ENCODE peak calls at places on chromosome 1, in six cellular contexts. J is neural progenitor cell, A is SK-N-SH, D is GM23338, H is HCT116, L is hepatocyte. M is an unnamed sample.

GRCh38 chr1:115606305-115606704 is 35.5 kb upstream of the VANGL1 start:
- DNase-seq in L (no peak), D (no peak), J (no peak), H (no peak), A (no peak), M (no peak)

GRCh38 chr1:218823291-218823900 is 350.3 kb upstream of the LYPLAL1 start:
- DNase-seq in D (no peak), A (no peak), J (no peak), L (no peak), H (peak; percentile 78), M (no peak)

GRCh38 chr1:63729227-63729620 is 44.6 kb upstream of the ROR1 start:
- DNase-seq in J (no peak), A (no peak), H (no peak), L (no peak), D (no peak), M (no peak)

GRCh38 chr1:1623631-1624442 is 8.1 kb upstream of the MMP23B start:
- DNase-seq in A (no peak), J (no peak), D (no peak), H (no peak), L (no peak), M (no peak)

GRCh38 chr1:176559474-176560390 is 96.8 kb downstream of the PAPPA2 start:
- DNase-seq in D (peak; percentile 90), H (peak; percentile 44), L (peak; percentile 86), J (peak; percentile 89), A (peak; percentile 77), M (peak; percentile 60)

GRCh38 chr1:235067396-235068154 is 61.1 kb downstream of the TOMM20 start:
- DNase-seq in D (no peak), J (no peak), L (peak; percentile 90), H (peak; percentile 94), A (no peak), M (no peak)

GRCh38 chr1:167060141-167061072 is 29.8 kb downstream of the GPA33 start:
- DNase-seq in L (no peak), J (peak; percentile 45), A (no peak), H (no peak), D (peak; percentile 59), M (peak; percentile 35)

GRCh38 chr1:228882785-228883450 is 147.6 kb downstream of the RHOU start:
- DNase-seq in H (no peak), D (no peak), J (no peak), A (no peak), L (no peak), M (no peak)

GRCh38 chr1:11434926-11435325 is 44.0 kb upstream of the DISP3 start:
- DNase-seq in J (no peak), L (no peak), D (no peak), H (no peak), A (no peak), M (no peak)

GRCh38 chr1:198794498-198794897 is 155.7 kb downstream of the PTPRC start:
- DNase-seq in D (no peak), J (no peak), A (no peak), L (no peak), H (no peak), M (no peak)

GRCh38 chr1:225544924-225545323 is 108.0 kb downstream of the ENAH start:
- DNase-seq in L (no peak), D (no peak), J (no peak), A (no peak), H (no peak), M (no peak)

GRCh38 chr1:243924588-243925349 is 74.7 kb upstream of the AKT3 start:
- DNase-seq in J (peak; percentile 32), D (peak; percentile 56), A (no peak), H (no peak), L (no peak), M (no peak)
- TF ChIP-seq EZH2phosphoT487 in J (no peak), D (no peak), A (no peak), H (no peak), L (no peak), M (no peak)

GRCh38 chr1:215423288-215423687 is 143.8 kb upstream of the KCTD3 start:
- DNase-seq in D (no peak), H (no peak), J (no peak), L (no peak), A (no peak), M (no peak)

GRCh38 chr1:215425135-215425534 is 142.0 kb upstream of the KCTD3 start:
- DNase-seq in A (no peak), H (no peak), D (no peak), J (no peak), L (no peak), M (no peak)

GRCh38 chr1:215421772-215422171 is 145.3 kb upstream of the KCTD3 start:
- DNase-seq in A (no peak), J (no peak), H (no peak), L (no peak), D (no peak), M (no peak)

GRCh38 chr1:215426101-215426500 is 141.0 kb upstream of the KCTD3 start:
- DNase-seq in J (no peak), D (no peak), H (no peak), L (no peak), A (no peak), M (no peak)
- H2AFZ ChIP-seq in J (no peak overlapping the region), D (no peak overlapping the region), H (no peak overlapping the region), L (no peak overlapping the region), A (no peak overlapping the region), M (no peak overlapping the region)

GRCh38 chr1:35481229-35481628 is 76.0 kb downstream of the KIAA0319L start:
- DNase-seq in A (no peak), H (no peak), L (no peak), J (no peak), D (no peak), M (no peak)

GRCh38 chr1:35477870-35478269 is 79.3 kb downstream of the KIAA0319L start:
- DNase-seq in J (no peak), L (no peak), A (no peak), D (no peak), H (no peak), M (no peak)

GRCh38 chr1:35475356-35475755 is 81.8 kb downstream of the KIAA0319L start:
- DNase-seq in D (no peak), H (no peak), L (no peak), J (no peak), A (no peak), M (no peak)

GRCh38 chr1:35470964-35471613 is 86.1 kb downstream of the KIAA0319L start:
- DNase-seq in L (no peak), A (no peak), H (no peak), D (peak; percentile 6), J (peak; percentile 12), M (no peak)

DNA sequence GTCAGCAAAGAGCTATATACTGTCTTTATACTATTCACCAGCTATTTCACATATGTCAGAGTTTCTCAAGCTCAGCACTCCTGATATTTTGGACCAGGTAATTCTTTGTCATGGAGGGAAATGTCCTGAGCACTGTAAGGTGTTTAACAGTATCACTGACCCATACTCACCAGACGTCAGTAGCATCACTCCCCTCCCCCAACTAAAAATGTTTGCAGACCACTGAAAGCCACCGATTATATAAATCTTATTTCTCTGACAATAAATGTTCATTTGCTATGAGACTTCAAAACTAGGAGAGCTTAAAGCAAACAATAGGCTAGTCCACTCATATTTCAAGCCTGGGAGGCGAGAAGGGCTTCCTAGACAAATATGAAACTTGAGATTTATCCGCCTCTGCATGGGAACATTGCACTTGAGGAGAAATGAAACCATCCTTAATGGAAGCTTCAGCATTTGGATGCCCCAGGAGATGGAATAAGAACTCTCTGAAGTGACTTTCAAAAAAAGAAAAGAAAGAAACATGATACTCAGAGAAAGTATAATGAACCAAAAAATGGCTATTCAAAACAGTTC is 81.0 kb downstream of the KIAA0319L start:
- DNase-seq in L (no peak), D (no peak), A (no peak), H (no peak), J (no peak), M (no peak)
- TF ChIP-seq EZH2phosphoT487 in L (no peak), D (no peak), A (no peak), H (no peak), J (no peak), M (no peak)

DNA sequence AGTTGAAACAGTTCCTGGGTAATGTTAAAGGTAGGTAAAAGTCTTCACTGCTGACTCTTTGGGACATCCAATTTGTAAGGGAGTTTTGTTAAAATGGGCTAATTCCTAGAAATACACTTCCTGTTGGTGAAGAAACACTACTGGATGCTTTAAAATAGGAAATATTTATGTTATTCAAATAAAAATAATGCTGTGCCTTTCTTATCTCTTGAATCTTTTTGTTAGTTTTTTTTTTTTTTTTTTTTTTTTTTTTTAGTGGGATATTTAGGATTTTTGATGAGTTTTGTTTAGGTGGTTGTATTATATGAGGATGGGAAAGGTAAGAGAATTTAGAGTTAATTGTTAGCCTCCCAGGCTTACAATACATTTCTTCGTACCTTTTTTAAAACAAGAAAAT is 4.5 kb downstream of the MAGI3 start:
- DNase-seq in D (no peak), L (no peak), H (no peak), A (no peak), J (no peak), M (no peak)
- H2AFZ ChIP-seq in D (no peak overlapping the region), L (no peak overlapping the region), H (no peak overlapping the region), A (peak overlapping the region; percentile 26), J (no peak overlapping the region), M (no peak overlapping the region)

GRCh38 chr1:48808496-48808895 is 31.8 kb upstream of the BEND5 start:
- DNase-seq in L (no peak), J (no peak), H (no peak), A (no peak), D (no peak), M (no peak)

GRCh38 chr1:48807599-48808260 is 31.0 kb upstream of the BEND5 start:
- DNase-seq in J (peak; percentile 13), D (no peak), A (no peak), L (no peak), H (no peak), M (no peak)

DNA sequence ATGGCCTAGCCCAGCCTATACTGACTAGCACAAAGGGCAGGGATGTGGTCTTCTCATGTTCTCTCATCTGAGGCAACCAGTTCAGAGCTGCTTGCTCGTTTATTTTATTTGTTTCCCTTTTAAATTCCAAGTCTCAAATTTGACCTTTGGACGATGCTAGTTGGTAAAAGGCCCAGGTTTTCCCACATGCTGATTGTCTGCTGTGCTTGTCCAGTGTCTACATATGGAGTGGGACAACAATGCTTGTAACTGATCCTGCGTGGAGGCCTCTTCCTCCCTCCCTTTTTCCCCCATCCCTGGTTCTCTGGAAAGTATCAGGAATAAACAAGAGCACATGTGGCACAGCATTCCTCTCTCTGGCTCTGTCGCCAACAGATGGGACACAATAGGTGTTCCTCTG is 34.0 kb upstream of the BEND5 start:
- DNase-seq in A (no peak), H (no peak), L (peak; percentile 17), J (no peak), D (no peak), M (no peak)
- TF ChIP-seq EZH2phosphoT487 in A (no peak), H (no peak), L (no peak), J (no peak), D (no peak), M (no peak)

DNA sequence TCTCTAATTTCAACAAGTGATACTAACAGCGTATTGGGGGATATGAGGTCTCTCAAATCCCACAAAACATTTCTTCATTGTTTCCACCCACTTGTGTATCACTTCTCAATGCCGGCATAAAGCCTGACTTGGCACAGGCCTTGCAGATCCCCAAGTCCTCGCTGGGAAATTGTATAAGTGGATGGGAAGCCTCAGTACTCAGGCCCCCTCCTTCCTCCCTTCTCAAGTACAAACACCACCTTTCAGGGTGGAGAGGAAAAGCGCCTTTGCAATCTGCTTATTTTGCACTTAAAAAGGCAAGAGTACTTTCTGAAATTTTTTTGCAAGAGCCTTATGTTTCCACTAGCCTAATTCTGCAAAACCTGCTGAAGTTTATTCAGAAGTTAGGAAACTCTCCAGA is 25.8 kb upstream of the KLHDC8A start:
- DNase-seq in J (no peak), H (no peak), A (no peak), D (peak; percentile 33), L (no peak), M (no peak)
- H2AFZ ChIP-seq in J (no peak overlapping the region), H (no peak overlapping the region), A (no peak overlapping the region), D (no peak overlapping the region), L (no peak overlapping the region), M (no peak overlapping the region)

GRCh38 chr1:110430366-110430765 is 20.6 kb upstream of the PROK1 start:
- DNase-seq in A (no peak), L (no peak), H (no peak), D (no peak), J (no peak), M (peak; percentile 19)
- TF ChIP-seq EZH2phosphoT487 in A (no peak), L (no peak), H (no peak), D (no peak), J (no peak), M (no peak)